ENCODE peak calls at places on chromosomes 4 and X, in five cellular contexts. U is GM13977, G is NCI-H1436, J is GM04504, D is RPMI8226. B is an unnamed sample.

GRCh38 chr4:140150636-140150885 is 3.4 kb downstream of the MAML3 start:
- DNase-seq in J (no peak), D (no peak), U (no peak), G (no peak), B (no peak)

GRCh38 chrX:41514179-41514578 is 67.0 kb downstream of the NYX start:
- DNase-seq in G (no peak), D (no peak), U (no peak), J (no peak), B (no peak)

GRCh38 chr4:152778656-152779512 is 646 bp downstream of the TIGD4 start:
- DNase-seq in D (peak), G (peak), U (peak), J (no peak), B (peak)

GRCh38 chr4:101236097-101236496 is 111.2 kb downstream of the PPP3CA start:
- DNase-seq in D (no peak), J (no peak), U (no peak), G (no peak), B (no peak)

GRCh38 chrX:130170752-130171445 is 863 bp upstream of the RAB33A start:
- DNase-seq in D (no peak), U (peak), J (no peak), G (peak), B (peak)

GRCh38 chr4:144499777-144500176 is 146.2 kb upstream of the HHIP start:
- DNase-seq in U (peak), J (no peak), D (no peak), G (no peak), B (no peak)

GRCh38 chr4:127643791-127644190 is 11.0 kb downstream of the INTU start:
- DNase-seq in D (no peak), G (no peak), U (no peak), J (no peak), B (no peak)

GRCh38 chr4:110629780-110630500 is 7.1 kb upstream of the PITX2 start:
- DNase-seq in G (no peak), J (no peak), D (no peak), U (peak), B (no peak)

GRCh38 chr4:8279321-8280157 is 10.0 kb downstream of the HTRA3 start:
- DNase-seq in U (no peak), J (no peak), G (no peak), D (no peak), B (no peak)

GRCh38 chr4:185792384-185793146 is 19.4 kb downstream of the SORBS2 start:
- DNase-seq in G (no peak), J (peak), D (no peak), U (no peak), B (no peak)

GRCh38 chr4:119172223-119172622 is 36.6 kb downstream of the MYOZ2 start:
- DNase-seq in J (no peak), G (no peak), D (no peak), U (no peak), B (no peak)

GRCh38 chrX:101369687-101370086 is 16.3 kb downstream of the BTK start:
- DNase-seq in G (no peak), J (no peak), U (no peak), D (no peak), B (no peak)

GRCh38 chr4:109040441-109040840 is 262.0 kb downstream of the COL25A1 start:
- DNase-seq in D (no peak), J (no peak), G (no peak), U (no peak), B (no peak)

GRCh38 chr4:137794779-137795178 is 262.5 kb upstream of the PCDH18 start:
- DNase-seq in G (peak), U (no peak), D (peak), J (no peak), B (no peak)

GRCh38 chrX:119755981-119756533 is 2.3 kb upstream of the SOWAHD start:
- DNase-seq in G (no peak), J (no peak), U (peak), D (no peak), B (peak)

GRCh38 chr4:140267576-140267975 is 105.9 kb upstream of the SCOC start:
- DNase-seq in G (no peak), D (no peak), U (no peak), J (no peak), B (no peak)

GRCh38 chr4:82988323-82988832 is 22.2 kb downstream of the LIN54 start:
- DNase-seq in D (no peak), J (peak), U (no peak), G (no peak), B (no peak)

GRCh38 chr4:107153228-107153627 is 117.1 kb upstream of the DKK2 start:
- DNase-seq in J (no peak), G (no peak), D (no peak), U (no peak), B (no peak)

GRCh38 chr4:173736840-173737239 is 206.8 kb upstream of the HAND2 start:
- DNase-seq in G (no peak), U (no peak), J (no peak), D (no peak), B (no peak)